ENCODE peak calls at places on chromosomes 2 and 18, in nine cellular contexts. H is stomach, S is esophagus squamous epithelium, Q is A549, O is uterus, J is SJSA1, E is endodermal cell, I is right cardiac atrium, V is dorsolateral prefrontal cortex. A is an unnamed sample.

GRCh38 chr2:101113441-101114267 is 37.5 kb downstream of the TBC1D8 start:
- DNase-seq in S (no peak), H (peak), J (peak), I (no peak), O (peak), E (peak), V (no peak), Q (peak), A (no peak)

GRCh38 chr2:195671563-195671962 is 14.5 kb downstream of the SLC39A10 start:
- DNase-seq in E (no peak), J (no peak), H (no peak), Q (no peak), O (no peak), S (no peak), V (no peak), I (no peak), A (no peak)

GRCh38 chr2:143717053-143717452 is 587.8 kb downstream of the ARHGAP15 start:
- DNase-seq in S (no peak), Q (no peak), V (no peak), I (peak), J (peak), O (no peak), E (no peak), H (peak), A (no peak)

GRCh38 chr2:145344076-145344724 is 824.3 kb upstream of the ZEB2 start:
- DNase-seq in S (no peak), Q (no peak), J (no peak), E (no peak), V (no peak), H (no peak), O (no peak), I (no peak), A (no peak)

GRCh38 chr2:222892321-222892720 is 31.5 kb downstream of the ACSL3 start:
- DNase-seq in H (no peak), Q (no peak), J (no peak), O (no peak), S (no peak), E (no peak), I (no peak), V (no peak), A (no peak)

GRCh38 chr2:136135924-136136906 is 18.3 kb upstream of the CXCR4 start:
- DNase-seq in E (no peak), V (no peak), H (peak), Q (no peak), I (no peak), S (peak), J (no peak), O (no peak), A (no peak)

GRCh38 chr18:50558948-50559749 is 738 bp upstream of the MAPK4 start:
- DNase-seq in V (no peak), H (no peak), E (no peak), S (no peak), I (no peak), Q (no peak), O (peak), J (no peak), A (peak)

GRCh38 chr2:70852824-70853223 is 17.2 kb upstream of the CD207 start:
- DNase-seq in J (no peak), O (no peak), H (no peak), Q (no peak), S (no peak), V (no peak), E (peak), I (no peak), A (no peak)

GRCh38 chr18:48829443-48830149 is 121.2 kb downstream of the SMAD7 start:
- DNase-seq in S (no peak), H (peak), O (peak), Q (no peak), E (peak), J (no peak), V (peak), I (peak), A (peak)

DNA sequence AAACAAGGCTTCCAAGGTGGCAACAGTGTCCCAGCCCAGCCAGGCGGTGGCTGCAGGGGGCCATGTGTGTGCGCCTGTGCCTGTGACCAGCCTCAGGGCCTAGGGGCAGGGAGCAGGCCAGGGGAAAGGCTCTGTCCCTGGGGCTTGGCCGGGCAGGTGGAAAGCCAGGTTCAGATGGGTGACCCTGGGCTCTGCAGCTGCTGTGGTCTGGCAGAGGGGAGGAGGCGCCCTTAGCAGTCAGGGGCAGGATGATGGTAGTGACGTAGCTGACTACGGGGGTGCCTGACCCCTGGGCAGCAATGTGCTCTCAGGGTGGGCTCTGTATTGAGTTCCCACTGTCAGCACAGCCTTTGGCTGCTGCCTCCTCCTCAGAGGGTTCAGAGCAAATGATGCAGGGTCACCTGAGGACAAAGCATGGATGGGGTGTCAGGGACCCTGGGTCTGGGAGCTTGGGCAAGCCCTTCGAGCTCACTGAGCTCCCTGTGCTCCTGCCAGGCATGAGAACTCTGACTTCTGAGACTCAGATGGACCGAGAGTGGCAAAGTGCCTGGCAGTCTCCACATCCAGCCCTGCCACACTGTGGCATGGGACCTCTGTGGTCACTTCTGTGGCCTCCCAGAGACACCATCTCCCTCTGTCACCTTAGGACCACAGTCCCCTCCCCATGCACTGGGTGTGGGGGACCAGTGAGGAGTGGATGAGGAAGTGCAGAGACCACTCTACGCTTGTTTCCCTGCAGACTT is 56.6 kb upstream of the ALPP start:
- DNase-seq in E (peak), I (no peak), O (peak), J (no peak), Q (no peak), H (peak), S (no peak), V (no peak), A (no peak)
- H3K4me3 ChIP-seq in E (no peak), I (no peak), O (no peak), J (no peak), Q (no peak), H (no peak), S (no peak), V (no peak), A (no peak)

DNA sequence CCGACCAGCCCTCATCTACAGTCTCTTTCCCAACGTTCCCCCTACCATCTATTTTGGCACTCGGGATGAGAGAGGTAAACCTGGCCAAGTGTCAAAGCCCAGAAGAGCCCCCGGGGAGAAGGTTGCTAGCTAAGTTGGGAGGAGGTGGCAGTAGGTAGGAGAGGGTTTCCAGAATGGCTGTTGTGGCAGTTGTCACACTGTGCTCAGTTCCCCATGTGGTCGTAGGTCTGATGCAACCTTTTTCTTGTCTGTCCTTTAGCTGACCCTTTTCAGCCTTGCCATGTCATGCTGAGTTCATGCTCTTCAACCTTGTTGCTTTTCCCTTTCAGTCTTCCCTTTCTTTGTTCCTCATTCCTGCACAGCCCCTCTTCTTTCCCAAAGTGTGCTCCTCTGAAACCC is 34.5 kb downstream of the TTLL4 start:
- DNase-seq in I (no peak), J (no peak), Q (peak), V (no peak), E (no peak), O (no peak), H (no peak), S (no peak), A (no peak)
- H3K27ac ChIP-seq in I (peak), J (no peak), Q (no peak), V (peak), E (peak), O (no peak), H (peak), S (peak), A (peak)

DNA sequence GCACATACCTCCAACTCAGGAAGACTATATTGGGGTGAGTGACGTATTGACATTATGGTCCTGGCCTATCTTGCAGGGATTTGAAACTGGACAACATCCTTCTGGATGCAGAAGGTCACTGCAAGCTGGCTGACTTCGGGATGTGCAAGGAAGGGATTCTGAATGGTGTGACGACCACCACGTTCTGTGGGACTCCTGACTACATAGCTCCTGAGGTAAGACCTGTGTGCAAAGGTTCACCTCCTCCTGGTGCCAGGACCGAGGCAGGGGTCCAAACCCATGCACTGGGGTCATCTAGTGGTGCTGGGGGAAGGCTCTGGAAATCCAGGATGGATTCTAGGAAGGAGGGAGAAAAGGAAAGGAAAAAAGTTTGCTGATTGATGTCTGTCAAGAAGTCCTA is 152.2 kb upstream of the EPAS1 start:
- DNase-seq in E (no peak), S (no peak), Q (no peak), O (no peak), H (no peak), I (no peak), J (no peak), V (no peak), A (no peak)
- H3K4me3 ChIP-seq in E (no peak), S (no peak), Q (no peak), O (no peak), H (no peak), I (no peak), J (no peak), V (no peak), A (no peak)

GRCh38 chr2:127735537-127736399 is 34.5 kb downstream of the SFT2D3 start:
- DNase-seq in Q (peak), O (no peak), E (no peak), I (no peak), H (no peak), J (no peak), S (no peak), V (no peak), A (no peak)

GRCh38 chr2:127739800-127740199 is 38.5 kb downstream of the SFT2D3 start:
- DNase-seq in O (no peak), J (no peak), H (no peak), S (no peak), E (no peak), V (no peak), I (no peak), Q (no peak), A (no peak)

GRCh38 chr2:127737892-127738291 is 36.6 kb downstream of the SFT2D3 start:
- DNase-seq in S (no peak), O (no peak), H (no peak), E (no peak), I (no peak), V (no peak), J (no peak), Q (peak), A (no peak)

GRCh38 chr2:127743477-127744026 is 42.3 kb downstream of the SFT2D3 start:
- DNase-seq in S (no peak), I (no peak), Q (no peak), J (no peak), E (no peak), V (no peak), O (no peak), H (no peak), A (no peak)

DNA sequence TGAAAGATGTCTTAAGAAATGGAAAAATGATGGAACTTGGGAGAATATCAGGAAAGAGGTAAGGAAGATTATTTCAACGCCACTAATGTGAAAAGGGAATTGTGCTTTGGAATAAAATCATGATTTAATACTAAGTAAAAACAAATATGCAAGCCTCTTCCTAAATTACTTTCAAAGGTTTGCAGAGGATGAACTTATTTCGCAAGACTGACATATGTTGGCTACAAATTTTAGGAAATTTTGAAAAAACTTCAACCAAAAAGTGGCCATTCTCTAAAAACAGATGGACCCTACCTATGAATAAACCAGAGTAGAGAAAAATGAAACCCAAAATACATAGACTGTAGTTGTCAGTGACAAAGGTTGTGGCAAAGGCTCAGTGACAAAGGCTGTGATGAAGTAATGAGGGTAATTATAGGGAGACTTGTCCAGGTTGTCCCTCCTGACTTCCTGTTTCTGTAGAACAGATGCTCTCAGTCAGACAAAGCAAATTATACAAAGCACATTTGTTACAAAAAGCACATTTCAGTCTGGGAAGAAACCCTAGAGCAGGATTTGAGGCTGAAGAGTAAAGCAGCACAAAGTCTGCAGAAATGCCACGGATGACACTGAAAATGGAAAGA is 39.5 kb downstream of the SFT2D3 start:
- DNase-seq in J (no peak), Q (no peak), E (no peak), S (no peak), V (no peak), O (no peak), H (no peak), I (no peak), A (no peak)
- H3K27ac ChIP-seq in J (no peak), Q (no peak), E (no peak), S (no peak), V (no peak), O (no peak), H (no peak), I (no peak), A (no peak)

GRCh38 chr2:107989445-107989844 is 3.1 kb downstream of the SLC5A7 start:
- DNase-seq in J (no peak), H (no peak), S (no peak), O (no peak), V (no peak), E (no peak), Q (no peak), I (no peak), A (no peak)
- H3K4me3 ChIP-seq in J (no peak), H (no peak), S (no peak), O (no peak), V (no peak), E (no peak), Q (no peak), I (no peak), A (no peak)